ENCODE peak calls at places on chromosomes 4 and X, in four cellular contexts. A, Q, L and V are unnamed samples.

GRCh38 chrX:39948564-39948963 is 149.2 kb downstream of the BCOR start:
- DNase-seq in A (no peak), Q (no peak), L (peak), V (no peak)

GRCh38 chr4:8534129-8534528 is 46.1 kb upstream of the GPR78 start:
- DNase-seq in A (no peak), Q (no peak), L (no peak), V (no peak)

GRCh38 chr4:25973346-25973745 is 59.3 kb downstream of the SMIM20 start:
- DNase-seq in A (no peak), Q (no peak), L (no peak), V (peak)

GRCh38 chr4:147862043-147862692 is 130.3 kb downstream of the ARHGAP10 start:
- DNase-seq in A (no peak), Q (no peak), L (peak), V (no peak)

GRCh38 chrX:132181364-132181763 is 37.9 kb downstream of the RAP2C start:
- DNase-seq in A (no peak), Q (no peak), L (no peak), V (peak)

GRCh38 chrX:16528620-16529019 is 121.3 kb upstream of the S100G start:
- DNase-seq in A (no peak), Q (no peak), L (no peak), V (no peak)

GRCh38 chr4:5993876-5994811 is 24.1 kb downstream of the C4orf50 start:
- DNase-seq in A (no peak), Q (peak), L (no peak), V (no peak)

GRCh38 chr4:157220026-157220881 is at the start of gene GRIA2:
- DNase-seq in A (no peak), Q (peak), L (peak), V (peak)

GRCh38 chr4:149522031-149522430 is 293.6 kb downstream of the IQCM start:
- DNase-seq in A (no peak), Q (no peak), L (no peak), V (no peak)

GRCh38 chr4:94934864-94935263 is 177.1 kb downstream of the BMPR1B start:
- DNase-seq in A (no peak), Q (no peak), L (peak), V (no peak)

GRCh38 chr4:43855283-43855682 is 593.3 kb downstream of the KCTD8 start:
- DNase-seq in A (no peak), Q (no peak), L (no peak), V (no peak)

GRCh38 chr4:93760284-93760683 is 68.3 kb upstream of the ATOH1 start:
- DNase-seq in A (no peak), Q (no peak), L (no peak), V (no peak)

GRCh38 chr4:166293551-166293950 is 420.5 kb downstream of the TLL1 start:
- DNase-seq in A (no peak), Q (no peak), L (peak), V (no peak)

GRCh38 chrX:153913211-153913610 is 8.7 kb downstream of the AVPR2 start:
- DNase-seq in A (no peak), Q (no peak), L (no peak), V (no peak)

GRCh38 chr4:68272860-68273259 is 27.4 kb upstream of the TMPRSS11B start:
- DNase-seq in A (no peak), Q (no peak), L (peak), V (no peak)

GRCh38 chr4:113024373-113024772 is 25.1 kb upstream of the ANK2 start:
- DNase-seq in A (no peak), Q (no peak), L (no peak), V (no peak)

GRCh38 chrX:3743821-3744439 is 30.5 kb upstream of the PRKX start:
- DNase-seq in A (no peak), Q (no peak), L (no peak), V (no peak)

GRCh38 chr4:18051281-18051680 is 29.7 kb upstream of the LCORL start:
- DNase-seq in A (no peak), Q (no peak), L (peak), V (no peak)

GRCh38 chr4:85556293-85556692 is 81.3 kb downstream of the ARHGAP24 start:
- DNase-seq in A (no peak), Q (no peak), L (no peak), V (no peak)

GRCh38 chr4:137226221-137226620 is 306.1 kb downstream of the PCDH18 start:
- DNase-seq in A (no peak), Q (no peak), L (peak), V (no peak)

GRCh38 chrX:133474559-133474958 is 59.3 kb upstream of the GPC4 start:
- DNase-seq in A (no peak), Q (no peak), L (no peak), V (no peak)

GRCh38 chrX:80432441-80432840 is 12.2 kb downstream of the TENT5D start:
- DNase-seq in A (no peak), Q (no peak), L (no peak), V (no peak)

GRCh38 chrX:54561622-54562021 is 31.6 kb downstream of the GNL3L start:
- DNase-seq in A (no peak), Q (no peak), L (no peak), V (no peak)

GRCh38 chr4:84484274-84484673 is 14.8 kb downstream of the NKX6-1 start:
- DNase-seq in A (no peak), Q (no peak), L (no peak), V (no peak)

GRCh38 chr4:157004279-157005161 is 32.9 kb upstream of the PDGFC start:
- DNase-seq in A (no peak), Q (no peak), L (peak), V (no peak)

GRCh38 chr4:55125087-55125721 is at the start of gene KDR:
- DNase-seq in A (peak), Q (peak), L (peak), V (peak)

GRCh38 chr4:126109836-126110235 is 795.1 kb downstream of the FAT4 start:
- DNase-seq in A (no peak), Q (no peak), L (no peak), V (no peak)

GRCh38 chr4:10593130-10593529 is 91.4 kb downstream of the CLNK start:
- DNase-seq in A (no peak), Q (no peak), L (no peak), V (no peak)

GRCh38 chr4:5609265-5610007 is 98.9 kb downstream of the EVC2 start:
- DNase-seq in A (no peak), Q (no peak), L (no peak), V (no peak)

GRCh38 chr4:146577111-146577510 is 55.4 kb upstream of the SLC10A7 start:
- DNase-seq in A (peak), Q (no peak), L (peak), V (no peak)

GRCh38 chrX:10166731-10167149 is 10.0 kb downstream of the CLCN4 start:
- DNase-seq in A (no peak), Q (no peak), L (no peak), V (no peak)

GRCh38 chr4:22237155-22237751 is 278.6 kb downstream of the ADGRA3 start:
- DNase-seq in A (no peak), Q (no peak), L (no peak), V (no peak)

GRCh38 chrX:80876877-80877276 is 67.2 kb upstream of the BRWD3 start:
- DNase-seq in A (no peak), Q (no peak), L (peak), V (no peak)